ENCODE peak calls at places on chromosomes 13 and 19, in six cellular contexts. C, X, E, K, G and U are unnamed samples.

GRCh38 chr13:101231751-101232428 is 184.4 kb downstream of the NALCN start:
- DNase-seq in C (no peak), X (no peak), E (no peak), K (no peak), G (no peak), U (no peak)

GRCh38 chr19:1084024-1084868 is 10.9 kb downstream of the POLR2E start:
- DNase-seq in C (no peak), X (no peak), E (no peak), K (no peak), G (no peak), U (no peak)

GRCh38 chr19:6723738-6724137 is 3.3 kb upstream of the C3 start:
- DNase-seq in C (no peak), X (no peak), E (no peak), K (no peak), G (no peak), U (no peak)

GRCh38 chr19:1837625-1838105 is 10.6 kb downstream of the REXO1 start:
- DNase-seq in C (peak), X (no peak), E (peak), K (peak), G (peak), U (peak)

GRCh38 chr13:114179087-114179658 is at the start of gene CFAP97D2:
- DNase-seq in C (no peak), X (no peak), E (no peak), K (no peak), G (no peak), U (no peak)

GRCh38 chr13:23671902-23672301 is 101.7 kb downstream of the TNFRSF19 start:
- DNase-seq in C (peak), X (no peak), E (no peak), K (no peak), G (no peak), U (no peak)

GRCh38 chr13:85985791-85986190 is 186.6 kb upstream of the SLITRK6 start:
- DNase-seq in C (peak), X (no peak), E (no peak), K (no peak), G (no peak), U (no peak)

GRCh38 chr13:23724196-23724970 is 154.2 kb downstream of the TNFRSF19 start:
- DNase-seq in C (no peak), X (no peak), E (no peak), K (no peak), G (no peak), U (no peak)

GRCh38 chr13:21670006-21670882 is 629 bp upstream of the FGF9 start:
- DNase-seq in C (peak), X (no peak), E (peak), K (peak), G (peak), U (peak)

GRCh38 chr13:30696278-30697176 is 38.8 kb upstream of the ALOX5AP start:
- DNase-seq in C (no peak), X (no peak), E (peak), K (peak), G (no peak), U (no peak)

GRCh38 chr13:51303063-51303552 is 36.4 kb upstream of the SERPINE3 start:
- DNase-seq in C (no peak), X (no peak), E (peak), K (no peak), G (no peak), U (no peak)

GRCh38 chr13:52405767-52406494 is at the start of gene THSD1:
- DNase-seq in C (peak), X (no peak), E (no peak), K (peak), G (peak), U (peak)

GRCh38 chr19:49512970-49513745 is 697 bp downstream of the FCGRT start:
- DNase-seq in C (peak), X (no peak), E (peak), K (no peak), G (peak), U (peak)

GRCh38 chr19:48595171-48595570 is 11.4 kb upstream of the SPACA4 start:
- DNase-seq in C (no peak), X (no peak), E (no peak), K (no peak), G (no peak), U (no peak)

GRCh38 chr13:49904729-49905456 is 31.2 kb downstream of the SPRYD7 start:
- DNase-seq in C (no peak), X (no peak), E (no peak), K (no peak), G (no peak), U (no peak)

GRCh38 chr13:49908637-49909036 is 27.5 kb downstream of the SPRYD7 start:
- DNase-seq in C (no peak), X (no peak), E (no peak), K (no peak), G (no peak), U (no peak)
- TF ChIP-seq CTCF in C (no peak), X (no peak), E (no peak), K (no peak), G (peak), U (no peak)

GRCh38 chr13:32121316-32121715 is 89.7 kb downstream of the FRY start:
- DNase-seq in C (no peak), X (no peak), E (no peak), K (no peak), G (no peak), U (no peak)
- TF ChIP-seq CTCF in C (no peak), X (no peak), E (no peak), K (no peak), G (no peak), U (no peak)

GRCh38 chr13:73307481-73307880 is 248.7 kb downstream of the KLF5 start:
- DNase-seq in C (no peak), X (no peak), E (no peak), K (no peak), G (no peak), U (no peak)

GRCh38 chr13:73306688-73307087 is 247.9 kb downstream of the KLF5 start:
- DNase-seq in C (no peak), X (no peak), E (no peak), K (no peak), G (no peak), U (no peak)

GRCh38 chr13:73304442-73304841 is 245.6 kb downstream of the KLF5 start:
- DNase-seq in C (no peak), X (no peak), E (no peak), K (no peak), G (no peak), U (no peak)

GRCh38 chr13:73310366-73310765 is 251.6 kb downstream of the KLF5 start:
- DNase-seq in C (no peak), X (no peak), E (no peak), K (no peak), G (no peak), U (no peak)
- TF ChIP-seq CTCF in C (no peak), X (no peak), E (no peak), K (no peak), G (no peak), U (no peak)

GRCh38 chr13:41196620-41197019 is 2.3 kb upstream of the KBTBD7 start:
- DNase-seq in C (peak), X (no peak), E (no peak), K (no peak), G (no peak), U (no peak)
- TF ChIP-seq CTCF in C (peak), X (peak), E (peak), K (peak), G (no peak), U (no peak)